ENCODE peak calls at places on chromosomes 16 and 17, in ten cellular contexts. D, N, E, W, S, F, M, J, H and K are unnamed samples.

GRCh38 chr17:37527249-37527851 is 37.7 kb downstream of the DUSP14 start:
- DNase-seq in E (peak), H (no peak), W (peak), M (peak), N (no peak), J (no peak), S (no peak), D (no peak), F (no peak), K (peak)

GRCh38 chr16:91484-91883 is 13.5 kb downstream of the MPG start:
- DNase-seq in J (no peak), H (peak), M (peak), D (no peak), W (no peak), N (no peak), S (no peak), F (no peak), E (no peak), K (no peak)

GRCh38 chr17:68613739-68614298 is 12.7 kb upstream of the FAM20A start:
- DNase-seq in W (peak), H (no peak), F (no peak), E (peak), M (peak), D (peak), S (no peak), N (no peak), J (no peak), K (peak)

GRCh38 chr17:80529104-80529903 is 15.3 kb upstream of the RPTOR start:
- DNase-seq in J (no peak), M (no peak), N (no peak), S (no peak), W (no peak), D (no peak), F (no peak), H (no peak), E (no peak), K (no peak)

GRCh38 chr17:51015145-51015558 is 105.5 kb downstream of the SPAG9 start:
- DNase-seq in D (no peak), W (no peak), F (no peak), H (no peak), S (no peak), M (peak), J (no peak), N (no peak), E (peak), K (no peak)

GRCh38 chr16:79599837-79600635 is 501 bp downstream of the MAF start:
- DNase-seq in F (no peak), N (no peak), W (peak), H (peak), M (peak), D (peak), J (peak), E (peak), S (peak), K (peak)

GRCh38 chr16:22078656-22079055 is 13.7 kb upstream of the VWA3A start:
- DNase-seq in D (no peak), J (no peak), H (no peak), S (no peak), W (no peak), F (no peak), E (no peak), N (no peak), M (no peak), K (no peak)

GRCh38 chr16:1093284-1094123 is 2.5 kb downstream of the C1QTNF8 start:
- DNase-seq in M (no peak), H (no peak), E (no peak), W (no peak), F (no peak), J (no peak), N (no peak), D (peak), S (no peak), K (peak)

GRCh38 chr17:78174870-78175642 is 6.7 kb downstream of the SYNGR2 start:
- DNase-seq in F (no peak), N (no peak), D (peak), S (no peak), E (no peak), W (no peak), H (peak), M (no peak), J (no peak), K (no peak)

GRCh38 chr17:42577140-42577531 is 393 bp downstream of the PSMC3IP start:
- DNase-seq in W (no peak), N (no peak), E (no peak), F (no peak), J (peak), D (no peak), S (no peak), H (no peak), M (no peak), K (peak)

GRCh38 chr16:31913668-31914067 is 40.1 kb downstream of the ZNF267 start:
- DNase-seq in E (no peak), J (no peak), H (no peak), N (no peak), D (no peak), M (no peak), S (no peak), W (no peak), F (no peak), K (no peak)

GRCh38 chr16:49969356-49970030 is 55.5 kb upstream of the CNEP1R1 start:
- DNase-seq in N (no peak), J (no peak), H (no peak), S (no peak), E (no peak), F (no peak), M (no peak), W (peak), D (no peak), K (peak)

GRCh38 chr16:11205754-11206459 is 50.1 kb downstream of the SOCS1 start:
- DNase-seq in D (no peak), H (no peak), S (no peak), J (no peak), F (no peak), M (no peak), E (peak), W (no peak), N (no peak), K (no peak)

GRCh38 chr16:13245713-13246377 is 344.4 kb downstream of the SHISA9 start:
- DNase-seq in W (no peak), N (no peak), M (no peak), F (no peak), E (no peak), S (no peak), H (no peak), D (no peak), J (no peak), K (peak)

GRCh38 chr17:27928546-27928945 is 35.4 kb upstream of the LYRM9 start:
- DNase-seq in M (no peak), N (no peak), H (no peak), S (no peak), D (no peak), E (no peak), J (no peak), F (no peak), W (no peak), K (no peak)

GRCh38 chr17:35127751-35128514 is 6.5 kb downstream of the FNDC8 start:
- DNase-seq in E (peak), F (no peak), J (no peak), S (no peak), M (no peak), W (no peak), D (no peak), N (no peak), H (no peak), K (no peak)

GRCh38 chr16:58402796-58403195 is 10.5 kb downstream of the GINS3 start:
- DNase-seq in W (no peak), M (no peak), D (no peak), S (no peak), N (no peak), E (no peak), J (no peak), F (no peak), H (no peak), K (no peak)

GRCh38 chr17:48545022-48545376 is at the start of gene HOXB2:
- DNase-seq in N (no peak), M (peak), W (no peak), D (no peak), S (no peak), E (peak), J (no peak), H (no peak), F (no peak), K (no peak)

GRCh38 chr16:56995136-56995805 is 5.9 kb downstream of the NLRC5 start:
- DNase-seq in M (no peak), W (no peak), H (no peak), N (no peak), J (no peak), S (no peak), F (no peak), E (no peak), D (no peak), K (no peak)

GRCh38 chr17:32998893-32999240 is 7.2 kb downstream of the SPACA3 start:
- DNase-seq in M (no peak), E (peak), N (no peak), H (no peak), J (no peak), D (no peak), W (no peak), S (no peak), F (no peak), K (peak)

GRCh38 chr16:86452451-86452850 is 57.9 kb upstream of the FOXF1 start:
- DNase-seq in J (no peak), F (no peak), W (no peak), N (no peak), E (peak), H (no peak), S (no peak), M (no peak), D (no peak), K (no peak)